ENCODE peak calls at places on chromosomes 7 and 10, in four cellular contexts. L is activated effector memory CD4-positive, alpha-beta T cell treated with Interleukin-2 at 50 U/mL for 16 hours; C is SW480; K is endothelial cell. T is an unnamed sample.

GRCh38 chr10:48881937-48882336 is 57.7 kb downstream of the LRRC18 start:
- DNase-seq in L (no peak), C (no peak), K (no peak), T (no peak)

GRCh38 chr10:99720387-99720786 is 11.5 kb downstream of the COX15 start:
- DNase-seq in L (no peak), C (no peak), K (no peak), T (no peak)

GRCh38 chr7:87671-88070 is 104.7 kb upstream of the FAM20C start:
- DNase-seq in L (no peak), C (no peak), K (no peak), T (no peak)

GRCh38 chr10:119713744-119714483 is 11.9 kb upstream of the INPP5F start:
- DNase-seq in L (no peak), C (no peak), K (no peak), T (no peak)

GRCh38 chr10:121527690-121528089 is 70.6 kb downstream of the FGFR2 start:
- DNase-seq in L (no peak), C (no peak), K (no peak), T (no peak)

GRCh38 chr7:6375346-6376101 is 72.2 kb downstream of the DAGLB start:
- DNase-seq in L (peak), C (no peak), K (no peak), T (peak)

GRCh38 chr10:71747808-71748523 is 25.4 kb downstream of the VSIR start:
- DNase-seq in L (no peak), C (no peak), K (peak), T (no peak)

GRCh38 chr7:91596287-91596686 is 284.2 kb downstream of the MTERF1 start:
- DNase-seq in L (no peak), C (no peak), K (no peak), T (no peak)

GRCh38 chr10:75422913-75423312 is 8.5 kb upstream of the LRMDA start:
- DNase-seq in L (no peak), C (no peak), K (no peak), T (no peak)

GRCh38 chr7:151624246-151624928 is 104.7 kb upstream of the RHEB start:
- DNase-seq in L (no peak), C (no peak), K (no peak), T (no peak)

GRCh38 chr7:41027428-41028115 is 675.3 kb downstream of the INHBA start:
- DNase-seq in L (no peak), C (peak), K (no peak), T (peak)

GRCh38 chr10:28453926-28454325 is 79.0 kb upstream of the WAC start:
- DNase-seq in L (no peak), C (no peak), K (no peak), T (no peak)

GRCh38 chr7:51467384-51468017 is 150.9 kb upstream of the COBL start:
- DNase-seq in L (no peak), C (no peak), K (no peak), T (no peak)

T was measured in HT-29.